ENCODE peak calls at places on chromosome 21, in nine cellular contexts. One of them, this sample, is unnamed.

GRCh38 chr21:31283025-31283424 is 61.0 kb downstream of the TIAM1 start:
- DNase-seq in head of caudate nucleus: no peak
- DNase-seq in CD8-positive, alpha-beta memory T cell: peak; percentile 44
- DNase-seq in activated T-cell treated with anti-CD3 and anti-CD28 coated beads, Interleukin-2, amount 50 U/mL, for 72 hours: peak; percentile 44
- DNase-seq in NCI-H345: no peak
- DNase-seq in mucosa of gallbladder: no peak
- DNase-seq in stimulated activated CD4-positive, alpha-beta T cell treated with anti-CD3 and anti-CD28 coated beads, Interleukin-1b, Interleukin-23, amount 100 ng/mL, for 24 hours: no peak
- DNase-seq in AG04450: no peak
- DNase-seq in fibroblast of the aortic adventitia: peak; percentile 12
- DNase-seq in this sample: no peak

GRCh38 chr21:41658321-41658720 is 108.5 kb downstream of the RIPK4 start:
- DNase-seq in head of caudate nucleus: no peak
- DNase-seq in CD8-positive, alpha-beta memory T cell: no peak
- DNase-seq in activated T-cell treated with anti-CD3 and anti-CD28 coated beads, Interleukin-2, amount 50 U/mL, for 72 hours: no peak
- DNase-seq in NCI-H345: no peak
- DNase-seq in mucosa of gallbladder: no peak
- DNase-seq in stimulated activated CD4-positive, alpha-beta T cell treated with anti-CD3 and anti-CD28 coated beads, Interleukin-1b, Interleukin-23, amount 100 ng/mL, for 24 hours: no peak
- DNase-seq in AG04450: no peak
- DNase-seq in fibroblast of the aortic adventitia: no peak
- DNase-seq in this sample: no peak

GRCh38 chr21:42395302-42395701 is 550 bp downstream of the TMPRSS3 start:
- DNase-seq in head of caudate nucleus: no peak
- DNase-seq in CD8-positive, alpha-beta memory T cell: no peak
- DNase-seq in activated T-cell treated with anti-CD3 and anti-CD28 coated beads, Interleukin-2, amount 50 U/mL, for 72 hours: no peak
- DNase-seq in NCI-H345: no peak
- DNase-seq in mucosa of gallbladder: no peak
- DNase-seq in stimulated activated CD4-positive, alpha-beta T cell treated with anti-CD3 and anti-CD28 coated beads, Interleukin-1b, Interleukin-23, amount 100 ng/mL, for 24 hours: no peak
- DNase-seq in AG04450: no peak
- DNase-seq in fibroblast of the aortic adventitia: no peak
- DNase-seq in this sample: no peak

GRCh38 chr21:34023691-34024381 is 49.5 kb upstream of the MRPS6 start:
- DNase-seq in head of caudate nucleus: no peak
- DNase-seq in CD8-positive, alpha-beta memory T cell: no peak
- DNase-seq in activated T-cell treated with anti-CD3 and anti-CD28 coated beads, Interleukin-2, amount 50 U/mL, for 72 hours: no peak
- DNase-seq in NCI-H345: no peak
- DNase-seq in mucosa of gallbladder: no peak
- DNase-seq in stimulated activated CD4-positive, alpha-beta T cell treated with anti-CD3 and anti-CD28 coated beads, Interleukin-1b, Interleukin-23, amount 100 ng/mL, for 24 hours: no peak
- DNase-seq in AG04450: no peak
- DNase-seq in fibroblast of the aortic adventitia: no peak
- DNase-seq in this sample: no peak

GRCh38 chr21:45284456-45284741 is 3.3 kb downstream of the POFUT2 start:
- DNase-seq in head of caudate nucleus: no peak
- DNase-seq in CD8-positive, alpha-beta memory T cell: no peak
- DNase-seq in activated T-cell treated with anti-CD3 and anti-CD28 coated beads, Interleukin-2, amount 50 U/mL, for 72 hours: no peak
- DNase-seq in NCI-H345: no peak
- DNase-seq in mucosa of gallbladder: no peak
- DNase-seq in stimulated activated CD4-positive, alpha-beta T cell treated with anti-CD3 and anti-CD28 coated beads, Interleukin-1b, Interleukin-23, amount 100 ng/mL, for 24 hours: no peak
- DNase-seq in AG04450: no peak
- DNase-seq in fibroblast of the aortic adventitia: no peak
- DNase-seq in this sample: no peak

GRCh38 chr21:45320991-45321656 is 33.4 kb upstream of the POFUT2 start:
- DNase-seq in head of caudate nucleus: no peak
- DNase-seq in CD8-positive, alpha-beta memory T cell: no peak
- DNase-seq in activated T-cell treated with anti-CD3 and anti-CD28 coated beads, Interleukin-2, amount 50 U/mL, for 72 hours: no peak
- DNase-seq in NCI-H345: no peak
- DNase-seq in mucosa of gallbladder: no peak
- DNase-seq in stimulated activated CD4-positive, alpha-beta T cell treated with anti-CD3 and anti-CD28 coated beads, Interleukin-1b, Interleukin-23, amount 100 ng/mL, for 24 hours: no peak
- DNase-seq in AG04450: no peak
- DNase-seq in fibroblast of the aortic adventitia: no peak
- DNase-seq in this sample: no peak

GRCh38 chr21:25722631-25723030 is 12.1 kb downstream of the ATP5PF start:
- DNase-seq in head of caudate nucleus: no peak
- DNase-seq in CD8-positive, alpha-beta memory T cell: no peak
- DNase-seq in activated T-cell treated with anti-CD3 and anti-CD28 coated beads, Interleukin-2, amount 50 U/mL, for 72 hours: no peak
- DNase-seq in NCI-H345: no peak
- DNase-seq in mucosa of gallbladder: no peak
- DNase-seq in stimulated activated CD4-positive, alpha-beta T cell treated with anti-CD3 and anti-CD28 coated beads, Interleukin-1b, Interleukin-23, amount 100 ng/mL, for 24 hours: no peak
- DNase-seq in AG04450: no peak
- DNase-seq in fibroblast of the aortic adventitia: no peak
- DNase-seq in this sample: no peak

GRCh38 chr21:38965241-38965640 is 159.5 kb downstream of the ETS2 start:
- DNase-seq in head of caudate nucleus: no peak
- DNase-seq in CD8-positive, alpha-beta memory T cell: no peak
- DNase-seq in activated T-cell treated with anti-CD3 and anti-CD28 coated beads, Interleukin-2, amount 50 U/mL, for 72 hours: no peak
- DNase-seq in NCI-H345: peak; percentile 43
- DNase-seq in mucosa of gallbladder: no peak
- DNase-seq in stimulated activated CD4-positive, alpha-beta T cell treated with anti-CD3 and anti-CD28 coated beads, Interleukin-1b, Interleukin-23, amount 100 ng/mL, for 24 hours: no peak
- DNase-seq in AG04450: no peak
- DNase-seq in fibroblast of the aortic adventitia: no peak
- DNase-seq in this sample: no peak

GRCh38 chr21:32921632-32922230 is 104.0 kb upstream of the OLIG2 start:
- DNase-seq in head of caudate nucleus: peak; percentile 39
- DNase-seq in CD8-positive, alpha-beta memory T cell: peak; percentile 10
- DNase-seq in activated T-cell treated with anti-CD3 and anti-CD28 coated beads, Interleukin-2, amount 50 U/mL, for 72 hours: peak; percentile 63
- DNase-seq in NCI-H345: no peak
- DNase-seq in mucosa of gallbladder: no peak
- DNase-seq in stimulated activated CD4-positive, alpha-beta T cell treated with anti-CD3 and anti-CD28 coated beads, Interleukin-1b, Interleukin-23, amount 100 ng/mL, for 24 hours: peak; percentile 13
- DNase-seq in AG04450: no peak
- DNase-seq in fibroblast of the aortic adventitia: peak; percentile 6
- DNase-seq in this sample: peak; percentile 15

GRCh38 chr21:35426897-35427296 is 377.8 kb upstream of the RUNX1 start:
- DNase-seq in head of caudate nucleus: no peak
- DNase-seq in CD8-positive, alpha-beta memory T cell: no peak
- DNase-seq in activated T-cell treated with anti-CD3 and anti-CD28 coated beads, Interleukin-2, amount 50 U/mL, for 72 hours: no peak
- DNase-seq in NCI-H345: no peak
- DNase-seq in mucosa of gallbladder: no peak
- DNase-seq in stimulated activated CD4-positive, alpha-beta T cell treated with anti-CD3 and anti-CD28 coated beads, Interleukin-1b, Interleukin-23, amount 100 ng/mL, for 24 hours: no peak
- DNase-seq in AG04450: no peak
- DNase-seq in fibroblast of the aortic adventitia: no peak
- DNase-seq in this sample: no peak